ENCODE peak calls at places on chromosomes 7 and 10, in seven cellular contexts. K is Peyer's patch, D is MM.1S, O is psoas muscle, C is colonic mucosa, X is neural progenitor cell, A is left ventricle myocardium inferior. W is an unnamed sample.

GRCh38 chr10:37860494-37861190 is 3.2 kb upstream of the ZNF248 start:
- DNase-seq in K (no peak), D (peak; percentile 53), O (no peak), C (peak; percentile 19), X (no peak), A (no peak), W (no peak)

GRCh38 chr7:1666779-1667565 is 3.1 kb upstream of the ELFN1 start:
- DNase-seq in K (peak; percentile 52), D (no peak), O (peak; percentile 27), C (no peak), X (peak; percentile 52), A (no peak), W (no peak)

GRCh38 chr7:108014747-108015682 is 12.1 kb upstream of the LAMB1 start:
- DNase-seq in K (no peak), D (no peak), O (no peak), C (no peak), X (no peak), A (no peak), W (no peak)

GRCh38 chr7:51160990-51161615 is 155.5 kb downstream of the COBL start:
- DNase-seq in K (peak; percentile 61), D (peak; percentile 49), O (peak; percentile 63), C (peak; percentile 55), X (peak; percentile 85), A (peak; percentile 68), W (no peak)

GRCh38 chr10:133515471-133515870 is 11.7 kb upstream of the CYP2E1 start:
- DNase-seq in K (no peak), D (no peak), O (no peak), C (no peak), X (no peak), A (no peak), W (no peak)

GRCh38 chr10:102644066-102644645 is at the start of gene TRIM8:
- DNase-seq in K (peak; percentile 89), D (peak; percentile 66), O (peak; percentile 65), C (peak; percentile 64), X (peak; percentile 75), A (peak; percentile 53), W (no peak)

GRCh38 chr7:35781200-35781701 is 19.6 kb upstream of the SEPTIN7 start:
- DNase-seq in K (no peak), D (no peak), O (no peak), C (no peak), X (no peak), A (no peak), W (no peak)

GRCh38 chr7:41788556-41788955 is 85.7 kb upstream of the INHBA start:
- DNase-seq in K (no peak), D (no peak), O (no peak), C (no peak), X (no peak), A (no peak), W (no peak)

GRCh38 chr7:83655951-83656556 is 7.1 kb upstream of the SEMA3E start:
- DNase-seq in K (no peak), D (peak; percentile 56), O (no peak), C (peak; percentile 36), X (peak; percentile 54), A (no peak), W (no peak)

GRCh38 chr10:114544045-114544659 is 113.9 kb downstream of the ABLIM1 start:
- DNase-seq in K (no peak), D (peak; percentile 83), O (no peak), C (peak; percentile 62), X (no peak), A (no peak), W (no peak)

GRCh38 chr10:37680243-37680683 is 177.1 kb downstream of the ZNF248 start:
- DNase-seq in K (no peak), D (no peak), O (no peak), C (no peak), X (no peak), A (no peak), W (no peak)

GRCh38 chr10:68423522-68423921 is 16.4 kb upstream of the RUFY2 start:
- DNase-seq in K (no peak), D (no peak), O (no peak), C (no peak), X (no peak), A (no peak), W (no peak)

GRCh38 chr7:12771378-12771877 is 84.0 kb downstream of the ARL4A start:
- DNase-seq in K (peak; percentile 50), D (no peak), O (no peak), C (peak; percentile 64), X (peak; percentile 54), A (no peak), W (no peak)

GRCh38 chr10:61904711-61905445 is 3.4 kb downstream of the ARID5B start:
- DNase-seq in K (no peak), D (peak; percentile 74), O (no peak), C (peak; percentile 45), X (peak; percentile 16), A (no peak), W (no peak)

GRCh38 chr10:20911626-20912025 is 14.5 kb upstream of the NEBL start:
- DNase-seq in K (no peak), D (no peak), O (no peak), C (no peak), X (no peak), A (no peak), W (no peak)

GRCh38 chr10:131272897-131273451 is 38.5 kb downstream of the TCERG1L start:
- DNase-seq in K (no peak), D (no peak), O (no peak), C (no peak), X (no peak), A (no peak), W (no peak)

GRCh38 chr10:130456616-130457015 is 320.4 kb downstream of the GLRX3 start:
- DNase-seq in K (no peak), D (no peak), O (no peak), C (no peak), X (no peak), A (no peak), W (no peak)

GRCh38 chr10:34526758-34527730 is 288.1 kb downstream of the PARD3 start:
- DNase-seq in K (no peak), D (no peak), O (no peak), C (no peak), X (peak; percentile 88), A (no peak), W (no peak)

DNA sequence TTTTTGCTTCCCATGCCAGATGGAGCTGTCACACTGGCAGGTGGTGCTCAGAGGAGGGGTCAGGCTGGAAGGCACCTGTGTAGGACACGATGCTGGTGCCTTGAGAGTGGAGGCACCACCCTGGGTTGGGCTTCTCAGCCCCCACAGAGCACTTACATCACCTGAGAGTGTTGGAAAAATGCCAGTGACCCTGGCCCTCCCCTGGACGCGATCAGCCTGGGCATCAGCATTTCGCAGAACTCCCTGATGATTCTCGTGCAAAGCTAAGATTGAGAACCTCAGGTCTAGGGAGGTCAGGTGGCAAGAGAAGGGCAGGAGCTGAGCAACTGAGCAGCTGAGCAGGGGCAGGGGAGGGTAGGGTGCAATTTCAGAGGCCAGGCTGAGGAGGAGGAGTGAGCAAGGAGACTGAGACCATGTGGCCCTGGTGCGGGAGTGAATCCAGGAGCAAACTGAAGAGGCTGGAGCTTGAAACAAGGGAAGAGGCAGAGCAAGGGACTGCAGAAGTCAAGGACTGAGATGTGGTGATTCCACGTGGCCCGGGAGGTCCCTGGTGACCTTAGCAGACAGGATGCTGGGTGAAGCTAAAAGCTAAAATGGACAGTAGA is 24.7 kb upstream of the GRID1 start:
- DNase-seq in K (no peak), D (no peak), O (no peak), C (no peak), X (no peak), A (no peak), W (no peak)
- H3K4me3 ChIP-seq in K (no peak overlapping the region), D (no peak overlapping the region), O (no peak overlapping the region), C (no peak overlapping the region), X (no peak overlapping the region), A (no peak overlapping the region), W (no peak overlapping the region)

GRCh38 chr10:119520283-119520682 is 22.2 kb downstream of the RGS10 start:
- DNase-seq in K (no peak), D (no peak), O (no peak), C (no peak), X (no peak), A (no peak), W (no peak)
- H3K27ac ChIP-seq in K (no peak overlapping the region), D (no peak overlapping the region), O (no peak overlapping the region), C (no peak overlapping the region), X (no peak overlapping the region), A (no peak overlapping the region), W (no peak overlapping the region)

GRCh38 chr10:31353574-31353973 is 34.6 kb downstream of the ZEB1 start:
- DNase-seq in K (no peak), D (no peak), O (no peak), C (no peak), X (no peak), A (no peak), W (no peak)
- TF ChIP-seq CTCF in K (no peak), D (no peak), O (peak; percentile 23), C (no peak), X (no peak), A (peak; percentile 17), W (no peak)

GRCh38 chr7:121083790-121084251 is 95.3 kb downstream of the CPED1 start:
- DNase-seq in K (no peak), D (no peak), O (no peak), C (no peak), X (no peak), A (no peak), W (no peak)

GRCh38 chr7:121085922-121086321 is 97.4 kb downstream of the CPED1 start:
- DNase-seq in K (no peak), D (no peak), O (no peak), C (no peak), X (no peak), A (no peak), W (no peak)

GRCh38 chr7:121083138-121083789 is 94.8 kb downstream of the CPED1 start:
- DNase-seq in K (no peak), D (no peak), O (no peak), C (no peak), X (no peak), A (no peak), W (no peak)

GRCh38 chr7:121084256-121084655 is 95.7 kb downstream of the CPED1 start:
- DNase-seq in K (no peak), D (no peak), O (no peak), C (no peak), X (no peak), A (no peak), W (no peak)

GRCh38 chr7:121084748-121085336 is 96.3 kb downstream of the CPED1 start:
- DNase-seq in K (no peak), D (no peak), O (peak; percentile 26), C (no peak), X (no peak), A (no peak), W (no peak)
- H3K4me3 ChIP-seq in K (no peak overlapping the region), D (no peak overlapping the region), O (no peak overlapping the region), C (no peak overlapping the region), X (no peak overlapping the region), A (peak overlapping the region; percentile 39), W (no peak overlapping the region)

DNA sequence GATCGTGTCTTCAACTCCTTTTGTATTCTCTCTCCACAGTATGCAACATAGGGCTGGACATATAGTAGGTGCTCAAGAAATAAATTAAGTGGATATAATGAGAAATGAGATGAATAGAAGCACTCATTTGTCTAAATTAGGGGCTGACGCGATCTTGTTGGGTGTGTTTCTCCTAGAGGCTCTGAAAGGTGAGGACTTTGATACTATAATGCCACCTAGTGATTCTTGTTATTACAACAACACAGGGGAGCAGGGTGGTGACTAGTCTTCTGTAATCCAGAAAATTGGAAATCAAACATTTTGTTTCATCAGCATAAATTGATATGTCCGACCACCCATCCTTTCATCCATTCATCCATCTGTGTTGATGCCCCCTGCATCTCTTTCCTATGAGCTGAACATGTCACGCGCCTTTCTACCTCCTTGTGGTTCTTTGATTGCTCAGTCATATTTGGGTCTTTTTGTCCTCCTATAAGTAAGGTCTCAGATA is 3.4 kb upstream of the CFAP58 start:
- DNase-seq in K (no peak), D (peak; percentile 80), O (no peak), C (peak; percentile 31), X (peak; percentile 70), A (no peak), W (no peak)
- H3K27ac ChIP-seq in K (peak overlapping the region; percentile 53), D (peak overlapping the region; percentile 54), O (peak overlapping the region; percentile 64), C (peak overlapping the region; percentile 19), X (no peak overlapping the region), A (peak overlapping the region; percentile 69), W (no peak overlapping the region)

GRCh38 chr7:114033475-114033874 is 114.7 kb upstream of the PPP1R3A start:
- DNase-seq in K (no peak), D (no peak), O (no peak), C (no peak), X (no peak), A (no peak), W (no peak)
- TF ChIP-seq CTCF in K (no peak), D (no peak), O (no peak), C (no peak), X (no peak), A (no peak), W (no peak)

W was measured in thoracic aorta.